ENCODE peak calls at places on chromosomes 16 and 17, in nine cellular contexts. B, J, T, Q, O, M, Z, C and P are unnamed samples.

GRCh38 chr17:2902546-2902945 is 106.3 kb downstream of the RAP1GAP2 start:
- DNase-seq in T (no peak), O (no peak), Z (no peak), B (no peak), Q (no peak), J (no peak), C (no peak), M (no peak), P (no peak)

GRCh38 chr16:54055864-54056263 is 230.7 kb downstream of the IRX3 start:
- DNase-seq in O (peak; percentile 12), B (no peak), J (no peak), Q (no peak), C (no peak), M (no peak), T (no peak), Z (no peak), P (no peak)

GRCh38 chr17:30249460-30249859 is 14.0 kb upstream of the SLC6A4 start:
- DNase-seq in T (no peak), B (no peak), J (no peak), Z (no peak), M (no peak), Q (no peak), C (no peak), O (no peak), P (no peak)

GRCh38 chr16:69701452-69701851 is 24.9 kb downstream of the NQO1 start:
- DNase-seq in O (no peak), J (no peak), T (no peak), Q (no peak), M (no peak), Z (no peak), C (no peak), B (no peak), P (no peak)

GRCh38 chr17:565506-565905 is 149.1 kb downstream of the VPS53 start:
- DNase-seq in M (no peak), C (no peak), T (no peak), Q (no peak), O (no peak), Z (no peak), J (no peak), B (no peak), P (no peak)

GRCh38 chr17:2854662-2855061 is 58.4 kb downstream of the RAP1GAP2 start:
- DNase-seq in Z (no peak), M (no peak), T (no peak), J (no peak), B (no peak), Q (no peak), C (no peak), O (no peak), P (no peak)

GRCh38 chr17:36124879-36125824 is 21.5 kb downstream of the CCL4 start:
- DNase-seq in J (peak; percentile 34), M (no peak), T (no peak), Q (no peak), C (no peak), O (peak; percentile 33), B (no peak), Z (no peak), P (no peak)

GRCh38 chr17:60392042-60392844 is at the start of gene USP32:
- DNase-seq in C (peak; percentile 99), M (peak; percentile 97), B (peak; percentile 99), T (peak; percentile 99), Q (peak; percentile 99), Z (peak; percentile 94), O (peak; percentile 96), J (peak; percentile 99), P (peak; percentile 96)

GRCh38 chr17:5092139-5093010 is 14.1 kb downstream of the ZFP3 start:
- DNase-seq in O (no peak), Z (no peak), C (no peak), M (no peak), Q (no peak), B (no peak), T (no peak), J (no peak), P (no peak)

GRCh38 chr17:82862758-82863645 is 23.2 kb upstream of the ZNF750 start:
- DNase-seq in M (no peak), Q (no peak), Z (no peak), C (no peak), J (peak; percentile 23), O (no peak), B (no peak), T (no peak), P (no peak)

GRCh38 chr17:69534235-69534621 is 119.7 kb downstream of the MAP2K6 start:
- DNase-seq in Q (no peak), Z (no peak), B (no peak), T (no peak), J (no peak), M (no peak), C (no peak), O (no peak), P (no peak)

GRCh38 chr17:18314059-18314730 is 599 bp downstream of the TOP3A start:
- DNase-seq in T (peak; percentile 66), M (no peak), Q (no peak), J (peak; percentile 21), Z (no peak), B (no peak), O (no peak), C (no peak), P (no peak)

GRCh38 chr17:36597866-36598777 is 3.3 kb upstream of the MRM1 start:
- DNase-seq in O (no peak), Q (no peak), M (no peak), C (no peak), B (peak; percentile 7), J (no peak), Z (no peak), T (no peak), P (no peak)

GRCh38 chr17:45895304-45895968 is 1.1 kb downstream of the MAPT start:
- DNase-seq in T (no peak), B (peak; percentile 19), Z (no peak), Q (no peak), O (no peak), J (peak; percentile 73), C (no peak), M (peak; percentile 26), P (no peak)

GRCh38 chr16:22055881-22056280 is 36.5 kb upstream of the VWA3A start:
- DNase-seq in T (no peak), M (no peak), B (no peak), Q (no peak), O (no peak), Z (no peak), J (peak; percentile 59), C (no peak), P (no peak)

GRCh38 chr17:40251576-40251975 is 32.5 kb downstream of the WIPF2 start:
- DNase-seq in B (peak; percentile 54), M (no peak), J (no peak), Z (no peak), C (peak; percentile 44), O (peak; percentile 78), Q (no peak), T (no peak), P (no peak)

GRCh38 chr17:46002311-46002972 is 3.4 kb downstream of the STH start:
- DNase-seq in Z (no peak), T (no peak), O (peak; percentile 43), B (peak; percentile 65), C (peak; percentile 81), M (peak; percentile 78), Q (peak; percentile 60), J (peak; percentile 74), P (peak; percentile 16)

GRCh38 chr16:47873434-47873833 is 282.4 kb downstream of the ABCC12 start:
- DNase-seq in C (no peak), J (no peak), O (no peak), Z (no peak), M (no peak), B (no peak), T (no peak), Q (no peak), P (no peak)
- TF ChIP-seq CTCF in C (no peak), J (peak; percentile 47), O (peak; percentile 70), Z (no peak), M (no peak), B (no peak), T (no peak), Q (peak; percentile 6), P (peak; percentile 20)

GRCh38 chr17:72476134-72476533 is 355.3 kb downstream of the SOX9 start:
- DNase-seq in O (no peak), T (no peak), J (peak; percentile 40), M (no peak), B (no peak), Z (no peak), Q (no peak), C (no peak), P (no peak)
- H3K27ac ChIP-seq in O (no peak overlapping the region), T (no peak overlapping the region), J (peak overlapping the region; percentile 86), M (no peak overlapping the region), B (no peak overlapping the region), Z (no peak overlapping the region), Q (no peak overlapping the region), C (no peak overlapping the region), P (no peak overlapping the region)

DNA sequence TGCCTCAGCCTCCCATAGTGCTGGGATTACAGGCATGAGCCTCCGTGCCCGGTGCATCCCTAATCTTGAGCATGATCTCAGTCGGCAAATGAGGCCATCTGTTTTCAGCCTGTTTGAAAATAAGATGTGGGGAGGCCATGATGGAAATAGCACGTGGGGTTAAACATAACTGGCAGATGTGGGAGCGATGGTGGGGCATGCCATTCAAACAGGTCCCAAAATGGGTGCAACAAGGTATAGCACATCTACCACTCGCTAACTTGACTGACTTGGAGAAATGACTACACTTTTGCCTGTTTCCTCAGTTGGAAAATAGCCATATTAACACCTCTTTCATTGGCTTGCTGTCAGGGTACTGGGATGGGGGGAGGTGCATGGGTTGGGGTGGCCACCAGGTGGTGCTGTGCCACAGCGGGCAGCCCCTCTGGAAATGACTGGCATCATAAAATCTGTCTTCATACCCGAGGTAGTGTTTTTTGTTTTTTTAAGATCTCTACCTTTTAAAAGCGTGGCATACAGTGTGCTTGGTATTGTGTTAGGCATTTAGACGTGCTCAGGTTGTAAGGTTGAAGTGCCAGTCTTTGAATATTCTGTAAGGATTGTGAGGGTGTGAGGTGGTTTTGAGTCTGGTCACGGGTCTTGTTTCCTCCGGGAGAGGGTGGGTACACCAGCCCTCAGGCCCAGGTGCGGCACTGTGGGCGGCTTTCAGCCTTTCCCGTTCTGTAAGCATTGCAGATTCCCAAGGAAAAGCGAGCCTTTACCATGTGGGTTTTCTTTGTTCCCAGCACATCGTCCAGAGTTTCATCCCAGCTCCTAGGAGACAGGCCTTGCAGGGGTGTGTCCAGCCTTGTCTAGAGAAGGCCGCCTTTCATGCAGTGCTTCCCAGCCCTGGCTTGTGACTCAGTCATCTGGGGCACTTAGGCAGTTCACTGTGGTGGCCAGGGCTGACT is 2.9 kb upstream of the TTYH2 start:
- DNase-seq in T (peak; percentile 79), M (peak; percentile 82), O (peak; percentile 63), Q (peak; percentile 75), B (peak; percentile 61), Z (no peak), C (peak; percentile 71), J (peak; percentile 67), P (no peak)
- H3K4me3 ChIP-seq in T (no peak overlapping the region), M (no peak overlapping the region), O (no peak overlapping the region), Q (no peak overlapping the region), B (no peak overlapping the region), Z (no peak overlapping the region), C (no peak overlapping the region), J (no peak overlapping the region), P (peak overlapping the region; percentile 20)

DNA sequence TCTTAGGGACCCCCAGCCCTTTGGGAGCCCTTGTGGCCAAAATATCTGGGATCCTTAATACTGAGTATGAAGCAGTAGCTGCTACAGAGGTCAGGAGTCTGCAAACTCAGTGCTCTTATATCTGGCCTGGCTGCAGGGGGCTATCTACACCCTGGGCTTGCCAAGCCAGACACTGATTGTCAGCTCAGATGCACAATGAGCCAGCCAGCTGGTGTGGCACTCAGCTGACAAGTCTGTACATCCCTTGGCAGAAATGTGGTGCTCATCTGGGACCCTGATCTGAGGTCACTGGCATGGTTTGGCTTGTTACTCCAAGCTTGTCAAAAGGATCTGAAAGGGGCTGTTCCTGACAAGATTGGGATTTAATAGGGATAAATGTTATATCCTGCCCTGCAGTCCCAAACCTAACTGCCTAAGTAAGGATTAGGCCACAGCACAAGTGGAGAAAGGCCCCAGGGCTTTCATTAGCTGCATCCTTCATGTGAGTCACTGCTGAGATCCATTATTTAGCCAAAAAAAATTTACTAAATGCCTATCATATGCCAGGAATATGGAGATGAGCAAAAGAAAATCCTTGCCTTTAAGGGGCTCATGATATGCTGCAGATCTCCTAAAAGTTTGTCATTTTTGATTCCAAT is 6.2 kb downstream of the SLC6A2 start:
- DNase-seq in T (no peak), Q (no peak), Z (no peak), C (no peak), M (no peak), O (no peak), B (no peak), J (no peak), P (no peak)
- TF ChIP-seq CTCF in T (no peak), Q (no peak), Z (no peak), C (no peak), M (no peak), O (no peak), B (no peak), J (no peak), P (no peak)